ENCODE peak calls at places on chromosomes 6 and 20, in five cellular contexts. U is cardiac fibroblast, G is Panc1, H is astrocyte, X is Peyer's patch. E is an unnamed sample.

GRCh38 chr6:939526-940252 is 246.8 kb upstream of the EXOC2 start:
- DNase-seq in H (no peak), U (no peak), G (no peak), X (no peak), E (no peak)

GRCh38 chr6:44117397-44118128 is 9.7 kb downstream of the MRPL14 start:
- DNase-seq in X (no peak), G (no peak), U (no peak), H (peak; percentile 77), E (no peak)

GRCh38 chr20:33387177-33387576 is 14.1 kb downstream of the CDK5RAP1 start:
- DNase-seq in X (no peak), G (no peak), U (peak; percentile 73), H (peak; percentile 66), E (no peak)

GRCh38 chr6:3363296-3364025 is 93.4 kb downstream of the SLC22A23 start:
- DNase-seq in U (no peak), X (peak; percentile 92), G (no peak), H (no peak), E (no peak)

GRCh38 chr20:39660251-39660650 is 698.1 kb downstream of the DHX35 start:
- DNase-seq in G (no peak), U (peak; percentile 65), H (peak; percentile 75), X (no peak), E (no peak)

GRCh38 chr6:169793408-169793807 is 42.0 kb downstream of the ERMARD start:
- DNase-seq in U (no peak), H (no peak), G (no peak), X (peak; percentile 40), E (no peak)

GRCh38 chr6:70494833-70495232 is 71.9 kb upstream of the SDHAF4 start:
- DNase-seq in H (no peak), X (no peak), G (no peak), U (no peak), E (no peak)

GRCh38 chr6:42137192-42137753 is 5.1 kb downstream of the C6orf132 start:
- DNase-seq in G (no peak), H (no peak), U (no peak), X (peak; percentile 62), E (no peak)

GRCh38 chr6:100460650-100461204 is 4.0 kb downstream of the SIM1 start:
- DNase-seq in U (no peak), H (no peak), X (no peak), G (no peak), E (no peak)

GRCh38 chr20:24164360-24164759 is 175.8 kb upstream of the GGTLC1 start:
- DNase-seq in U (no peak), X (no peak), G (no peak), H (no peak), E (no peak)

GRCh38 chr20:62143976-62144825 is 632 bp downstream of the SS18L1 start:
- DNase-seq in X (peak; percentile 71), H (peak; percentile 55), U (peak; percentile 71), G (no peak), E (no peak)
- TF ChIP-seq CTCF in X (no peak), H (no peak), U (no peak), G (no peak), E (no peak)

DNA sequence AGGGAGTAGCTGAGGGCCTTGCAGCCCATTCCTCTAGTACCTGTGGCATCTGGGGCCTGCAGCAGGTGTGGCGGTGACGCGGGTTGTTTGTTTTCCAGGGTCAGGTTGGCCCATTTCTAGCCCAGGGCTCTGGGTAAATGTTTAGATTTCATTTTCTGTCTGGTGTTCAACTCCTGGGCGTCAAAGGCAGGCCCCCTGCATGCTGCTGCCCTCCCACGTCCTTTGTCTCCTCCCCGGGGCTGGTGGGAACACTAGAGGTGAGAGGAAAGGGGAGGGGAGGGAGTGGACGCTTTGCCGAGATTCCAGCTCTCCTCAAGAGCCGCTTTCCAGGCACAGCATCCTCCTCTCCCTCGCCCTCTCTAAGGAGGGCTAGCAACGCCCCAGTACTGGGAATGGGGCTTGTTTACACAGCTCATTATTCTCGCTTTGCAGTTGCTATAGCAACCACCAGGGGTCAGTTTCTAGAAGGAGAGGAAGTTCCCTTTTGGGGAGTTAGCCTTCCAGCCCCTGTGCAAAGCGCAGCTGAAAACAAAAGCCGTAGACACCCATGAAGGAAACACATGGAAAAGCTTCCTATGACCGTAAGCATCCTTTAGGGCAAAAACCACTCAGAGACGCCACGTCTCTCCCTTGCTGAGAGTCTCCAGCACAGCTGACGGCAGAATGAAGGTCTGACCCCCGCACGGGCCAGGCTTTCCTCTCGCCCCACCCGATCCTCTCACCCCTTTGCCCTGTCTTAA is 170.6 kb downstream of the LY86 start:
- DNase-seq in X (peak; percentile 79), U (peak; percentile 75), G (no peak), H (peak; percentile 42), E (no peak)
- H3K4me3 ChIP-seq in X (no peak overlapping the region), U (peak overlapping the region; percentile 1), G (no peak overlapping the region), H (peak overlapping the region; percentile 37), E (no peak overlapping the region)

GRCh38 chr6:52132326-52132725 is 44.9 kb upstream of the PKHD1 start:
- DNase-seq in G (no peak), X (no peak), U (no peak), H (no peak), E (no peak)
- TF ChIP-seq CTCF in G (no peak), X (no peak), U (no peak), H (no peak), E (no peak)

GRCh38 chr6:30721198-30722024 is 1.3 kb downstream of the TUBB start:
- DNase-seq in U (peak; percentile 89), X (peak; percentile 96), G (no peak), H (peak; percentile 68), E (no peak)
- H3K4me3 ChIP-seq in U (peak overlapping the region; percentile 86), X (peak overlapping the region; percentile 71), G (peak overlapping the region; percentile 88), H (peak overlapping the region; percentile 97), E (peak overlapping the region; percentile 91)

GRCh38 chr20:2914160-2914559 is 40.9 kb downstream of the PTPRA start:
- DNase-seq in X (no peak), G (no peak), H (no peak), U (peak; percentile 20), E (no peak)
- TF ChIP-seq CTCF in X (peak; percentile 6), G (peak; percentile 46), H (no peak), U (peak; percentile 10), E (peak; percentile 64)

GRCh38 chr6:96923400-96923799 is 1.1 kb upstream of the KLHL32 start:
- DNase-seq in U (no peak), H (no peak), X (no peak), G (no peak), E (no peak)
- H3K4me3 ChIP-seq in U (no peak overlapping the region), H (no peak overlapping the region), X (no peak overlapping the region), G (no peak overlapping the region), E (no peak overlapping the region)